ENCODE peak calls at places on chromosomes 13 and 19, in nine cellular contexts. One of them, this sample, is unnamed.

GRCh38 chr13:28475916-28476725 is 18.8 kb downstream of the FLT1 start:
- DNase-seq in Panc1: no peak
- DNase-seq in GM23338: no peak
- DNase-seq in Peyer's patch: no peak
- DNase-seq in stomach: no peak
- DNase-seq in cardiac muscle cell: peak; percentile 94
- DNase-seq in adrenal gland: peak; percentile 24
- DNase-seq in thyroid gland: no peak
- DNase-seq in IMR-90: peak; percentile 97
- DNase-seq in this sample: peak; percentile 89

GRCh38 chr13:26946675-26947342 is 186.2 kb upstream of the GPR12 start:
- DNase-seq in cardiac muscle cell: peak; percentile 84
- DNase-seq in Panc1: peak; percentile 50
- DNase-seq in thyroid gland: no peak
- DNase-seq in stomach: no peak
- DNase-seq in Peyer's patch: no peak
- DNase-seq in IMR-90: peak; percentile 73
- DNase-seq in GM23338: peak; percentile 74
- DNase-seq in adrenal gland: no peak
- DNase-seq in this sample: peak; percentile 59

GRCh38 chr13:80048802-80049201 is 292.1 kb downstream of the SPRY2 start:
- DNase-seq in GM23338: peak; percentile 38
- DNase-seq in Panc1: peak; percentile 85
- DNase-seq in adrenal gland: peak; percentile 82
- DNase-seq in Peyer's patch: peak; percentile 79
- DNase-seq in stomach: peak; percentile 33
- DNase-seq in IMR-90: peak; percentile 98
- DNase-seq in cardiac muscle cell: peak; percentile 96
- DNase-seq in thyroid gland: peak; percentile 85
- DNase-seq in this sample: peak; percentile 93

GRCh38 chr13:53198699-53199098 is 170.1 kb downstream of the OLFM4 start:
- DNase-seq in thyroid gland: no peak
- DNase-seq in stomach: no peak
- DNase-seq in Panc1: no peak
- DNase-seq in IMR-90: no peak
- DNase-seq in adrenal gland: no peak
- DNase-seq in GM23338: no peak
- DNase-seq in Peyer's patch: no peak
- DNase-seq in cardiac muscle cell: no peak
- DNase-seq in this sample: no peak

GRCh38 chr13:65606622-65607021 is 1623.5 kb downstream of the PCDH9 start:
- DNase-seq in cardiac muscle cell: peak; percentile 72
- DNase-seq in thyroid gland: no peak
- DNase-seq in stomach: no peak
- DNase-seq in IMR-90: peak; percentile 67
- DNase-seq in adrenal gland: no peak
- DNase-seq in GM23338: no peak
- DNase-seq in Panc1: no peak
- DNase-seq in Peyer's patch: no peak
- DNase-seq in this sample: no peak

GRCh38 chr19:36113895-36114762 is 546 bp downstream of the POLR2I start:
- DNase-seq in Peyer's patch: peak; percentile 51
- DNase-seq in adrenal gland: peak; percentile 49
- DNase-seq in stomach: peak; percentile 40
- DNase-seq in Panc1: no peak
- DNase-seq in thyroid gland: peak; percentile 34
- DNase-seq in cardiac muscle cell: peak; percentile 43
- DNase-seq in IMR-90: peak; percentile 30
- DNase-seq in GM23338: peak; percentile 83
- DNase-seq in this sample: peak; percentile 22

GRCh38 chr19:43078311-43078710 is 4.2 kb downstream of the PSG2 start:
- DNase-seq in Peyer's patch: no peak
- DNase-seq in thyroid gland: no peak
- DNase-seq in IMR-90: peak; percentile 81
- DNase-seq in Panc1: no peak
- DNase-seq in cardiac muscle cell: peak; percentile 1
- DNase-seq in stomach: no peak
- DNase-seq in adrenal gland: no peak
- DNase-seq in GM23338: no peak
- DNase-seq in this sample: peak; percentile 89

GRCh38 chr13:109211616-109212015 is 574.8 kb downstream of the IRS2 start:
- DNase-seq in IMR-90: no peak
- DNase-seq in stomach: no peak
- DNase-seq in Peyer's patch: no peak
- DNase-seq in thyroid gland: no peak
- DNase-seq in GM23338: no peak
- DNase-seq in Panc1: no peak
- DNase-seq in cardiac muscle cell: no peak
- DNase-seq in adrenal gland: no peak
- DNase-seq in this sample: peak; percentile 52

GRCh38 chr13:35768126-35768525 is 291.6 kb upstream of the MAB21L1 start:
- DNase-seq in Panc1: no peak
- DNase-seq in Peyer's patch: no peak
- DNase-seq in cardiac muscle cell: no peak
- DNase-seq in stomach: no peak
- DNase-seq in IMR-90: no peak
- DNase-seq in thyroid gland: no peak
- DNase-seq in adrenal gland: no peak
- DNase-seq in GM23338: no peak
- DNase-seq in this sample: no peak

GRCh38 chr13:79392882-79393563 is 13.0 kb downstream of the RBM26 start:
- DNase-seq in IMR-90: peak; percentile 68
- DNase-seq in adrenal gland: no peak
- DNase-seq in stomach: no peak
- DNase-seq in thyroid gland: no peak
- DNase-seq in Panc1: peak; percentile 38
- DNase-seq in GM23338: no peak
- DNase-seq in Peyer's patch: no peak
- DNase-seq in cardiac muscle cell: peak; percentile 50
- DNase-seq in this sample: peak; percentile 86

GRCh38 chr19:52600639-52601024 is 30.5 kb downstream of the ZNF701 start:
- DNase-seq in IMR-90: peak; percentile 3
- DNase-seq in thyroid gland: peak; percentile 26
- DNase-seq in stomach: peak; percentile 33
- DNase-seq in adrenal gland: peak; percentile 31
- DNase-seq in Peyer's patch: peak; percentile 82
- DNase-seq in Panc1: no peak
- DNase-seq in GM23338: peak; percentile 60
- DNase-seq in cardiac muscle cell: no peak
- DNase-seq in this sample: no peak

GRCh38 chr19:29117926-29118325 is 95.0 kb downstream of the UQCRFS1 start:
- DNase-seq in cardiac muscle cell: peak; percentile 26
- DNase-seq in thyroid gland: no peak
- DNase-seq in GM23338: no peak
- DNase-seq in adrenal gland: no peak
- DNase-seq in IMR-90: no peak
- DNase-seq in Panc1: no peak
- DNase-seq in Peyer's patch: no peak
- DNase-seq in stomach: no peak
- DNase-seq in this sample: no peak

GRCh38 chr19:4916292-4917082 is 7.2 kb downstream of the UHRF1 start:
- DNase-seq in cardiac muscle cell: no peak
- DNase-seq in IMR-90: no peak
- DNase-seq in GM23338: no peak
- DNase-seq in Peyer's patch: peak; percentile 68
- DNase-seq in adrenal gland: no peak
- DNase-seq in stomach: no peak
- DNase-seq in Panc1: no peak
- DNase-seq in thyroid gland: no peak
- DNase-seq in this sample: no peak

GRCh38 chr13:106464076-106464475 is 71.4 kb downstream of the EFNB2 start:
- DNase-seq in Peyer's patch: no peak
- DNase-seq in thyroid gland: no peak
- DNase-seq in GM23338: no peak
- DNase-seq in Panc1: no peak
- DNase-seq in adrenal gland: no peak
- DNase-seq in cardiac muscle cell: peak; percentile 59
- DNase-seq in stomach: no peak
- DNase-seq in IMR-90: no peak
- DNase-seq in this sample: no peak

GRCh38 chr13:50797081-50797480 is 46.4 kb downstream of the DLEU7 start:
- DNase-seq in thyroid gland: no peak
- DNase-seq in IMR-90: no peak
- DNase-seq in Panc1: no peak
- DNase-seq in Peyer's patch: no peak
- DNase-seq in stomach: no peak
- DNase-seq in GM23338: no peak
- DNase-seq in cardiac muscle cell: peak; percentile 31
- DNase-seq in adrenal gland: no peak
- DNase-seq in this sample: no peak

GRCh38 chr13:40878321-40878720 is 88.9 kb downstream of the SLC25A15 start:
- DNase-seq in IMR-90: peak; percentile 7
- DNase-seq in stomach: no peak
- DNase-seq in cardiac muscle cell: no peak
- DNase-seq in Peyer's patch: no peak
- DNase-seq in Panc1: no peak
- DNase-seq in GM23338: no peak
- DNase-seq in adrenal gland: no peak
- DNase-seq in thyroid gland: peak; percentile 81
- DNase-seq in this sample: peak; percentile 42

GRCh38 chr13:44109986-44110640 is 230.4 kb downstream of the LACC1 start:
- DNase-seq in IMR-90: no peak
- DNase-seq in cardiac muscle cell: no peak
- DNase-seq in Peyer's patch: peak; percentile 56
- DNase-seq in stomach: no peak
- DNase-seq in adrenal gland: no peak
- DNase-seq in GM23338: no peak
- DNase-seq in Panc1: no peak
- DNase-seq in thyroid gland: no peak
- DNase-seq in this sample: peak; percentile 62

GRCh38 chr13:20796791-20797513 is 23.2 kb upstream of the EEF1AKMT1 start:
- DNase-seq in thyroid gland: no peak
- DNase-seq in adrenal gland: no peak
- DNase-seq in Panc1: no peak
- DNase-seq in IMR-90: peak; percentile 39
- DNase-seq in cardiac muscle cell: no peak
- DNase-seq in Peyer's patch: no peak
- DNase-seq in GM23338: no peak
- DNase-seq in stomach: no peak
- DNase-seq in this sample: no peak

GRCh38 chr13:53276265-53276664 is 247.7 kb downstream of the OLFM4 start:
- DNase-seq in IMR-90: no peak
- DNase-seq in cardiac muscle cell: no peak
- DNase-seq in GM23338: peak; percentile 90
- DNase-seq in thyroid gland: no peak
- DNase-seq in adrenal gland: no peak
- DNase-seq in Panc1: no peak
- DNase-seq in stomach: no peak
- DNase-seq in Peyer's patch: no peak
- DNase-seq in this sample: no peak

DNA sequence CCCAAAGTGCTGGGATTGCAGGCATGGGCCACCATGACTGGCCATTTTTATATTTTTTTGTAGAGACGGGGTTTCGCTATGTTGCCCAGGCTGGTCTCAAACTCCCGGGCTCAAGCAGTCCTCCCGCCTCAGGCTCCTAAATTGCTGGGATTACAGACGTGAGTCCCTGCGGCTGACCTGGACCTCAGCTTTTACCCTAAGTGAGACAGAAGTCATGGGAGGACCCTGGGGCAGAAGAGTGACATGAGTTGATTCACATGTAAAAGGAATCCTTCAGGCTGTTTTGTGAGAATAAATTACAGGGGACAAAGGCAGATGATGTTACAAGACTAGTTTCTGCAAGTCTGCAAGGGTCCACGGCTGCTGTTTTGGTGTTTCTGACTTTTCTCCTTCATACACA is 2.6 kb upstream of the BCAM start:
- DNase-seq in adrenal gland: no peak
- DNase-seq in stomach: no peak
- DNase-seq in Peyer's patch: no peak
- DNase-seq in cardiac muscle cell: no peak
- DNase-seq in Panc1: no peak
- DNase-seq in IMR-90: no peak
- DNase-seq in GM23338: no peak
- DNase-seq in thyroid gland: no peak
- DNase-seq in this sample: no peak
- H3K27me3 ChIP-seq in adrenal gland: no peaks in the 10 kb centered on the region
- H3K27me3 ChIP-seq in stomach: peaks cover 10% of the 10 kb centered on the region
- H3K27me3 ChIP-seq in Peyer's patch: no peaks in the 10 kb centered on the region
- H3K27me3 ChIP-seq in cardiac muscle cell: no peaks in the 10 kb centered on the region
- H3K27me3 ChIP-seq in Panc1: no peaks in the 10 kb centered on the region
- H3K27me3 ChIP-seq in IMR-90: peaks cover 5% of the 10 kb centered on the region
- H3K27me3 ChIP-seq in GM23338: peaks cover 56% of the 10 kb centered on the region
- H3K27me3 ChIP-seq in thyroid gland: no peaks in the 10 kb centered on the region
- H3K27me3 ChIP-seq in this sample: no peaks in the 10 kb centered on the region

DNA sequence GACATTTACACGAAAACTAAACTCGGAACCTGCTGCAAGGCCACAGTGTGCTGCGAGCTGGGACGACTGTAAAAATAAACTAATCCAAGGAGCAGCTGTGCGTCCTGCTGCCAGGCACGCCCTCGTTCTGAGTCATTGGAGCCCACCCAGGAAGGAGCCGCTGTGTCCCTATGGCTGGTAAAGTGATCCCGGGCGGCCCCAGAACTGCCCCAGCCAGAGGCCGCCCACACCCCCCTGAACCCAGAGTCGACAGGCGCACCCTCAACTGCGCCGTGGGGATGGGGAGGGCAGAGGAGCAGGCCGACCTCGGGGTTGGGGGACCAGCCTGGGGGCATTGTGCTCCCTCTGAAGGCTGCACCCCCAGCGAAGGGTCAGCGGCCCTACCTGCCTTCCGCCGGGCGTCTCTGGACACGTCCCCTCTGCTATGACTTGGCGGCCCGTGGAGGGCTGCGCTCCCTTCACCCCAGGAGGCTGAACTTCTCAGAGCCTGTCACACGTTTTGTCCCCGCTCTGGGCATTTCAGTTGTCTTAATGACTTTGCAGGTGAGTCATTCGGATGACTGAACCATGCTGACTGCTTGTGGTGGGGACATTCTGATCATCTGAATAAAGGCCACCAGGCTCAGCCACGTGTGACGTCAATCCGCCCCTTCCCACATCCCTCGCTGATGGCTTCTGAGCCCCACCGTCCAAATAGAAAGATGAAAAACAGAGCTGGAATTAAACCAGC is 42.7 kb downstream of the ADPRHL1 start:
- DNase-seq in thyroid gland: no peak
- DNase-seq in IMR-90: peak; percentile 93
- DNase-seq in stomach: no peak
- DNase-seq in GM23338: no peak
- DNase-seq in adrenal gland: no peak
- DNase-seq in Panc1: peak; percentile 65
- DNase-seq in cardiac muscle cell: no peak
- DNase-seq in Peyer's patch: no peak
- DNase-seq in this sample: peak; percentile 2
- H3K4me3 ChIP-seq in thyroid gland: no peak overlapping the region
- H3K4me3 ChIP-seq in IMR-90: peak overlapping the region; percentile 13
- H3K4me3 ChIP-seq in stomach: peak overlapping the region; percentile 3
- H3K4me3 ChIP-seq in GM23338: no peak overlapping the region
- H3K4me3 ChIP-seq in adrenal gland: no peak overlapping the region
- H3K4me3 ChIP-seq in Panc1: peak overlapping the region; percentile 39
- H3K4me3 ChIP-seq in cardiac muscle cell: no peak overlapping the region
- H3K4me3 ChIP-seq in Peyer's patch: no peak overlapping the region
- H3K4me3 ChIP-seq in this sample: no peak overlapping the region

GRCh38 chr13:93172109-93172508 is 54.5 kb upstream of the GPC6 start:
- DNase-seq in cardiac muscle cell: no peak
- DNase-seq in Peyer's patch: no peak
- DNase-seq in thyroid gland: no peak
- DNase-seq in GM23338: peak; percentile 49
- DNase-seq in adrenal gland: no peak
- DNase-seq in Panc1: no peak
- DNase-seq in IMR-90: no peak
- DNase-seq in stomach: no peak
- DNase-seq in this sample: no peak
- TF ChIP-seq CTCF in cardiac muscle cell: no peak
- TF ChIP-seq CTCF in Peyer's patch: no peak
- TF ChIP-seq CTCF in thyroid gland: no peak
- TF ChIP-seq CTCF in GM23338: peak; percentile 89
- TF ChIP-seq CTCF in adrenal gland: no peak
- TF ChIP-seq CTCF in Panc1: no peak
- TF ChIP-seq CTCF in IMR-90: peak; percentile 13
- TF ChIP-seq CTCF in stomach: no peak
- TF ChIP-seq CTCF in this sample: no peak

GRCh38 chr19:38389101-38389925 is 816 bp downstream of the SPRED3 start:
- DNase-seq in stomach: no peak
- DNase-seq in GM23338: peak; percentile 66
- DNase-seq in thyroid gland: peak; percentile 27
- DNase-seq in IMR-90: peak; percentile 82
- DNase-seq in Peyer's patch: no peak
- DNase-seq in cardiac muscle cell: peak; percentile 80
- DNase-seq in adrenal gland: peak; percentile 48
- DNase-seq in Panc1: no peak
- DNase-seq in this sample: peak; percentile 81
- H3K27me3 ChIP-seq in stomach: peaks cover 85% of the 10 kb centered on the region
- H3K27me3 ChIP-seq in GM23338: peaks cover 24% of the 10 kb centered on the region
- H3K27me3 ChIP-seq in thyroid gland: no peaks in the 10 kb centered on the region
- H3K27me3 ChIP-seq in IMR-90: no peaks in the 10 kb centered on the region
- H3K27me3 ChIP-seq in Peyer's patch: no peaks in the 10 kb centered on the region
- H3K27me3 ChIP-seq in cardiac muscle cell: no peaks in the 10 kb centered on the region
- H3K27me3 ChIP-seq in adrenal gland: peaks cover under 1% of the 10 kb centered on the region
- H3K27me3 ChIP-seq in Panc1: no peaks in the 10 kb centered on the region
- H3K27me3 ChIP-seq in this sample: no peaks in the 10 kb centered on the region

This sample was measured in bronchial epithelial cell.